ENCODE peak calls at places on chromosomes 1 and 21, in six cellular contexts. H, L, Q, A, V and C are unnamed samples.
A peak's percentile ranks its signal among the peaks of the same experiment; 100 is the strongest.

GRCh38 chr1:90922996-90923395 is 98.8 kb downstream of the ZNF644 start:
- DNase-seq in H (no peak), L (no peak), Q (no peak), A (no peak), V (no peak), C (no peak)

GRCh38 chr1:187680823-187681222 is 852.1 kb downstream of the PLA2G4A start:
- DNase-seq in H (no peak), L (no peak), Q (no peak), A (no peak), V (no peak), C (no peak)

GRCh38 chr1:202237052-202237451 is 43.5 kb downstream of the LGR6 start:
- DNase-seq in H (no peak), L (peak; percentile 79), Q (peak; percentile 6), A (peak; percentile 46), V (no peak), C (no peak)

GRCh38 chr1:2602311-2602835 is 15.8 kb downstream of the PRXL2B start:
- DNase-seq in H (no peak), L (no peak), Q (no peak), A (no peak), V (no peak), C (no peak)

GRCh38 chr1:196387766-196388165 is 220.5 kb downstream of the KCNT2 start:
- DNase-seq in H (no peak), L (no peak), Q (no peak), A (no peak), V (no peak), C (no peak)

GRCh38 chr1:19463204-19463803 is 22.0 kb downstream of the CAPZB start:
- DNase-seq in H (no peak), L (no peak), Q (no peak), A (no peak), V (peak; percentile 57), C (no peak)

GRCh38 chr21:39137248-39138186 is 45.7 kb downstream of the PSMG1 start:
- DNase-seq in H (no peak), L (peak; percentile 56), Q (no peak), A (no peak), V (no peak), C (no peak)

GRCh38 chr21:16420086-16420724 is 690.4 kb downstream of the USP25 start:
- DNase-seq in H (no peak), L (peak; percentile 32), Q (peak; percentile 89), A (peak; percentile 79), V (no peak), C (peak; percentile 56)

GRCh38 chr1:11771481-11772043 is 9.6 kb downstream of the C1orf167 start:
- DNase-seq in H (no peak), L (no peak), Q (no peak), A (no peak), V (no peak), C (no peak)

GRCh38 chr1:27979151-27979858 is 19.5 kb downstream of the XKR8 start:
- DNase-seq in H (no peak), L (peak; percentile 65), Q (peak; percentile 82), A (peak; percentile 19), V (no peak), C (no peak)

GRCh38 chr21:33265664-33266049 is 510 bp upstream of the IL10RB start:
- DNase-seq in H (peak; percentile 83), L (no peak), Q (no peak), A (no peak), V (no peak), C (peak; percentile 71)

GRCh38 chr1:171455967-171456366 is 29.4 kb upstream of the PRRC2C start:
- DNase-seq in H (no peak), L (no peak), Q (no peak), A (no peak), V (no peak), C (no peak)

GRCh38 chr1:27561126-27561899 is 42.6 kb downstream of the AHDC1 start:
- DNase-seq in H (no peak), L (no peak), Q (no peak), A (no peak), V (no peak), C (no peak)